ENCODE peak calls at places on chromosomes 6 and 20, in ten cellular contexts. S is IMR-90; H is heart left ventricle; R is testis; Q is psoas muscle; O is HCT116; I is body of pancreas; T is CD8-positive, alpha-beta T cell; X is transverse colon; W is tibial artery. P is an unnamed sample.

GRCh38 chr6:90284745-90285481 is 11.7 kb downstream of the BACH2 start:
- DNase-seq in H (no peak), X (no peak), R (no peak), W (no peak), Q (no peak), I (no peak), T (no peak), O (peak; percentile 56), S (peak; percentile 70), P (no peak)

GRCh38 chr6:145148392-145149175 is 586.7 kb downstream of the EPM2A start:
- DNase-seq in X (no peak), R (no peak), Q (peak; percentile 20), S (peak; percentile 63), T (no peak), I (peak; percentile 47), W (no peak), O (peak; percentile 82), H (no peak), P (no peak)

GRCh38 chr6:122322824-122323223 is 76.6 kb upstream of the HSF2 start:
- DNase-seq in I (no peak), T (no peak), X (no peak), R (no peak), O (no peak), W (no peak), S (peak; percentile 3), H (no peak), Q (no peak), P (no peak)

GRCh38 chr6:140912686-140913085 is 1220.0 kb upstream of the GJE1 start:
- DNase-seq in S (no peak), R (no peak), Q (no peak), T (no peak), W (no peak), O (no peak), I (no peak), H (no peak), X (no peak), P (no peak)

GRCh38 chr20:49385471-49385870 is 97.0 kb downstream of the KCNB1 start:
- DNase-seq in T (no peak), X (no peak), W (no peak), I (no peak), S (peak; percentile 22), O (peak; percentile 36), R (peak; percentile 27), H (no peak), Q (no peak), P (peak; percentile 50)

GRCh38 chr6:80029442-80029841 is 25.0 kb downstream of the TTK start:
- DNase-seq in I (no peak), R (no peak), X (no peak), W (no peak), Q (no peak), T (no peak), S (no peak), O (no peak), H (no peak), P (no peak)

GRCh38 chr6:158481612-158482473 is 78.0 kb upstream of the TMEM181 start:
- DNase-seq in T (no peak), X (no peak), Q (no peak), O (peak; percentile 43), W (no peak), H (no peak), R (no peak), I (no peak), S (peak; percentile 85), P (no peak)

GRCh38 chr6:168319279-168320051 is at the start of gene DACT2:
- DNase-seq in X (no peak), R (peak; percentile 40), I (peak; percentile 58), W (no peak), T (no peak), O (no peak), H (no peak), S (no peak), Q (no peak), P (peak; percentile 33)

GRCh38 chr20:36153754-36154695 is 515 bp upstream of the EPB41L1 start:
- DNase-seq in W (peak; percentile 95), T (no peak), S (peak; percentile 59), H (peak; percentile 92), I (peak; percentile 93), R (peak; percentile 90), O (no peak), X (peak; percentile 87), Q (peak; percentile 87), P (peak; percentile 89)

GRCh38 chr6:139164001-139164400 is 29.1 kb downstream of the HECA start:
- DNase-seq in X (no peak), H (no peak), T (no peak), O (no peak), W (no peak), S (no peak), R (no peak), Q (no peak), I (no peak), P (no peak)

GRCh38 chr20:53579581-53580375 is 13.9 kb downstream of the ZNF217 start:
- DNase-seq in H (no peak), R (no peak), O (no peak), Q (peak; percentile 37), X (peak; percentile 38), T (peak; percentile 60), S (peak; percentile 60), W (no peak), I (peak; percentile 28), P (peak; percentile 88)

GRCh38 chr6:164252952-164253351 is 838.4 kb downstream of the QKI start:
- DNase-seq in I (no peak), X (no peak), O (no peak), R (no peak), Q (no peak), W (no peak), H (no peak), S (no peak), T (no peak), P (peak; percentile 61)

GRCh38 chr20:63790572-63791168 is 40.4 kb downstream of the ZBTB46 start:
- DNase-seq in Q (no peak), S (no peak), O (no peak), T (no peak), X (no peak), H (no peak), W (no peak), R (no peak), I (no peak), P (no peak)

GRCh38 chr6:37783025-37783825 is 36.3 kb upstream of the ZFAND3 start:
- DNase-seq in R (peak; percentile 35), Q (peak; percentile 30), H (peak; percentile 67), O (no peak), I (peak; percentile 13), X (no peak), T (no peak), W (no peak), S (peak; percentile 23), P (peak; percentile 64)

GRCh38 chr6:74879234-74879633 is 326.6 kb downstream of the COL12A1 start:
- DNase-seq in I (no peak), Q (no peak), S (peak; percentile 95), H (no peak), W (no peak), O (no peak), X (no peak), R (no peak), T (no peak), P (no peak)

GRCh38 chr6:296151-297122 is 4.2 kb downstream of the DUSP22 start:
- DNase-seq in H (peak; percentile 76), X (peak; percentile 55), R (no peak), Q (no peak), O (no peak), S (no peak), W (no peak), I (no peak), T (peak; percentile 66), P (peak; percentile 15)

GRCh38 chr6:159086033-159086618 is 41.3 kb upstream of the TAGAP start:
- DNase-seq in H (no peak), S (no peak), I (no peak), O (no peak), X (no peak), W (no peak), R (no peak), Q (no peak), T (no peak), P (no peak)

GRCh38 chr20:34582911-34583310 is 24.4 kb downstream of the MAP1LC3A start:
- DNase-seq in I (no peak), Q (no peak), T (peak; percentile 13), O (no peak), X (no peak), H (no peak), W (no peak), R (peak; percentile 4), S (peak; percentile 24), P (no peak)
- H3K27ac ChIP-seq in I (no peak overlapping the region), Q (peak overlapping the region; percentile 54), T (no peak overlapping the region), O (no peak overlapping the region), X (peak overlapping the region; percentile 3), H (peak overlapping the region; percentile 75), W (peak overlapping the region; percentile 61), R (no peak overlapping the region), S (no peak overlapping the region), P (no peak overlapping the region)

GRCh38 chr6:38805682-38806081 is 90.6 kb downstream of the DNAH8 start:
- DNase-seq in H (no peak), T (no peak), Q (no peak), I (no peak), R (no peak), S (no peak), X (no peak), O (no peak), W (no peak), P (no peak)
- TF ChIP-seq CTCF in H (no peak), T (no peak), Q (no peak), I (no peak), R (no peak), S (no peak), X (no peak), O (no peak), W (no peak), P (no peak)

GRCh38 chr20:44997171-44997570 is 30.9 kb downstream of the STK4 start:
- DNase-seq in H (no peak), Q (no peak), O (no peak), T (no peak), X (no peak), W (no peak), R (no peak), I (no peak), S (no peak), P (no peak)

GRCh38 chr20:44993343-44993742 is 27.0 kb downstream of the STK4 start:
- DNase-seq in X (no peak), I (no peak), Q (no peak), H (no peak), O (no peak), S (peak; percentile 12), W (no peak), R (no peak), T (no peak), P (no peak)

GRCh38 chr20:44997668-44998067 is 31.4 kb downstream of the STK4 start:
- DNase-seq in T (no peak), S (no peak), W (no peak), R (no peak), I (no peak), Q (no peak), H (no peak), O (no peak), X (no peak), P (no peak)
- H3K36me3 ChIP-seq in T (peaks cover 61% of the 10 kb centered on the region), S (peaks cover 26% of the 10 kb centered on the region), W (peaks cover 50% of the 10 kb centered on the region), R (no peaks in the 10 kb centered on the region), I (peaks cover 13% of the 10 kb centered on the region), Q (peaks cover 62% of the 10 kb centered on the region), H (peaks cover 29% of the 10 kb centered on the region), O (peaks cover 34% of the 10 kb centered on the region), X (peaks cover 31% of the 10 kb centered on the region), P (peaks cover 24% of the 10 kb centered on the region)

DNA sequence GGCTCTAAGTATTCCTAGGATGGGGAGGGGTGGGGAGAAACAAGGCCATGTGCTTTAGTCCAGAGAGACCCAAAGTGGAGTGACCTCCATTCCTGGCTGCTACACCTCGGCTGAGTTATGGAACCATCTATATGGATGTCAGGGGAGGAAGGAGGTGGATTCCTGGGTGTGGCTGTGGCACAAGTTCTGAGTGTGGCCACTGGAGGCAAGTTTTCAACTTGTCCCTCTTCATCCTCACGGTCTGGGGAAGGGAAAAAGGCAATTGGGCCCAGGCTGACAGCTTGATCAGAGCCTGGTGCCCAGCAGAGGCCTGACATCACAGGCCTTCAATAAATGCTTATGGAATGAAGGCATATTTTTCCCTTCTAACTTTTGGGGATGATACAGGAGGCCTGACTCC is 2.0 kb upstream of the ITPR3 start:
- DNase-seq in T (no peak), R (no peak), X (no peak), H (no peak), I (no peak), W (no peak), S (no peak), O (no peak), Q (no peak), P (no peak)
- H3K27ac ChIP-seq in T (no peak overlapping the region), R (peak overlapping the region; percentile 86), X (peak overlapping the region; percentile 91), H (peak overlapping the region; percentile 90), I (no peak overlapping the region), W (peak overlapping the region; percentile 68), S (no peak overlapping the region), O (peak overlapping the region; percentile 93), Q (peak overlapping the region; percentile 60), P (no peak overlapping the region)

P was measured in cardiac muscle cell.